ENCODE peak calls at places on chromosomes 11 and 22, in four cellular contexts. One of them, this sample, is unnamed. For H3K4me1, the result is how much of the 10 kb centered on the place peaks cover.

GRCh38 chr22:21866821-21867527 is 471 bp downstream of the MAPK1 start:
- DNase-seq in psoas muscle: no peak
- DNase-seq in pancreas: peak
- DNase-seq in CD4-positive, CD25-positive, alpha-beta regulatory T cell: no peak
- DNase-seq in this sample: peak

GRCh38 chr11:2588809-2589537 is 110.8 kb downstream of the KCNQ1OT1 start:
- DNase-seq in psoas muscle: peak
- DNase-seq in pancreas: no peak
- DNase-seq in CD4-positive, CD25-positive, alpha-beta regulatory T cell: no peak
- DNase-seq in this sample: no peak

GRCh38 chr11:119512373-119512772 is 89.4 kb upstream of the THY1 start:
- DNase-seq in psoas muscle: no peak
- DNase-seq in pancreas: no peak
- DNase-seq in CD4-positive, CD25-positive, alpha-beta regulatory T cell: no peak
- DNase-seq in this sample: no peak

GRCh38 chr11:702731-703461 is 3.1 kb upstream of the EPS8L2 start:
- DNase-seq in psoas muscle: no peak
- DNase-seq in pancreas: peak
- DNase-seq in CD4-positive, CD25-positive, alpha-beta regulatory T cell: no peak
- DNase-seq in this sample: no peak

GRCh38 chr11:134527382-134528243 is 115.6 kb upstream of the B3GAT1 start:
- DNase-seq in psoas muscle: no peak
- DNase-seq in pancreas: no peak
- DNase-seq in CD4-positive, CD25-positive, alpha-beta regulatory T cell: no peak
- DNase-seq in this sample: no peak

GRCh38 chr11:62575837-62576236 is 2.1 kb upstream of the EEF1G start:
- DNase-seq in psoas muscle: peak
- DNase-seq in pancreas: no peak
- DNase-seq in CD4-positive, CD25-positive, alpha-beta regulatory T cell: no peak
- DNase-seq in this sample: no peak

GRCh38 chr11:111531156-111531555 is 9.4 kb upstream of the LAYN start:
- DNase-seq in psoas muscle: no peak
- DNase-seq in pancreas: no peak
- DNase-seq in CD4-positive, CD25-positive, alpha-beta regulatory T cell: no peak
- DNase-seq in this sample: no peak

GRCh38 chr11:69812256-69812655 is 7.0 kb downstream of the FGF3 start:
- DNase-seq in psoas muscle: no peak
- DNase-seq in pancreas: no peak
- DNase-seq in CD4-positive, CD25-positive, alpha-beta regulatory T cell: no peak
- DNase-seq in this sample: no peak

GRCh38 chr11:110349109-110349996 is 52.9 kb upstream of the RDX start:
- DNase-seq in psoas muscle: no peak
- DNase-seq in pancreas: no peak
- DNase-seq in CD4-positive, CD25-positive, alpha-beta regulatory T cell: no peak
- DNase-seq in this sample: peak

GRCh38 chr11:22244986-22245592 is 52.2 kb downstream of the ANO5 start:
- DNase-seq in psoas muscle: peak
- DNase-seq in pancreas: peak
- DNase-seq in CD4-positive, CD25-positive, alpha-beta regulatory T cell: no peak
- DNase-seq in this sample: peak

GRCh38 chr22:45762545-45763235 is 91.1 kb downstream of the ATXN10 start:
- DNase-seq in psoas muscle: no peak
- DNase-seq in pancreas: no peak
- DNase-seq in CD4-positive, CD25-positive, alpha-beta regulatory T cell: no peak
- DNase-seq in this sample: no peak

GRCh38 chr11:18312663-18313420 is 9.1 kb downstream of the HPS5 start:
- DNase-seq in psoas muscle: no peak
- DNase-seq in pancreas: no peak
- DNase-seq in CD4-positive, CD25-positive, alpha-beta regulatory T cell: no peak
- DNase-seq in this sample: no peak

GRCh38 chr11:132263231-132263630 is 892.8 kb downstream of the NTM start:
- DNase-seq in psoas muscle: no peak
- DNase-seq in pancreas: no peak
- DNase-seq in CD4-positive, CD25-positive, alpha-beta regulatory T cell: no peak
- DNase-seq in this sample: no peak

GRCh38 chr11:5366856-5367255 is 15.5 kb downstream of the OR51B6 start:
- DNase-seq in psoas muscle: no peak
- DNase-seq in pancreas: no peak
- DNase-seq in CD4-positive, CD25-positive, alpha-beta regulatory T cell: no peak
- DNase-seq in this sample: no peak

GRCh38 chr11:5369793-5370192 is 13.8 kb upstream of the OR51M1 start:
- DNase-seq in psoas muscle: no peak
- DNase-seq in pancreas: no peak
- DNase-seq in CD4-positive, CD25-positive, alpha-beta regulatory T cell: no peak
- DNase-seq in this sample: peak

GRCh38 chr11:5368502-5369043 is 15.0 kb upstream of the OR51M1 start:
- DNase-seq in psoas muscle: no peak
- DNase-seq in pancreas: no peak
- DNase-seq in CD4-positive, CD25-positive, alpha-beta regulatory T cell: no peak
- DNase-seq in this sample: no peak

GRCh38 chr11:5364214-5364613 is 12.9 kb downstream of the OR51B6 start:
- DNase-seq in psoas muscle: no peak
- DNase-seq in pancreas: no peak
- DNase-seq in CD4-positive, CD25-positive, alpha-beta regulatory T cell: no peak
- DNase-seq in this sample: peak

GRCh38 chr11:5367461-5368074 is 16.0 kb upstream of the OR51M1 start:
- DNase-seq in psoas muscle: no peak
- DNase-seq in pancreas: no peak
- DNase-seq in CD4-positive, CD25-positive, alpha-beta regulatory T cell: no peak
- DNase-seq in this sample: no peak
- H3K4me3 ChIP-seq in psoas muscle: no peak
- H3K4me3 ChIP-seq in pancreas: no peak
- H3K4me3 ChIP-seq in CD4-positive, CD25-positive, alpha-beta regulatory T cell: no peak
- H3K4me3 ChIP-seq in this sample: no peak

GRCh38 chr22:42994276-42994916 is 20.6 kb downstream of the PACSIN2 start:
- DNase-seq in psoas muscle: no peak
- DNase-seq in pancreas: no peak
- DNase-seq in CD4-positive, CD25-positive, alpha-beta regulatory T cell: no peak
- DNase-seq in this sample: no peak

GRCh38 chr22:42992886-42993479 is 22.0 kb downstream of the PACSIN2 start:
- DNase-seq in psoas muscle: no peak
- DNase-seq in pancreas: no peak
- DNase-seq in CD4-positive, CD25-positive, alpha-beta regulatory T cell: no peak
- DNase-seq in this sample: no peak

GRCh38 chr22:42996646-42997365 is 18.1 kb downstream of the PACSIN2 start:
- DNase-seq in psoas muscle: no peak
- DNase-seq in pancreas: peak
- DNase-seq in CD4-positive, CD25-positive, alpha-beta regulatory T cell: no peak
- DNase-seq in this sample: peak

GRCh38 chr22:42993651-42994275 is 21.2 kb downstream of the PACSIN2 start:
- DNase-seq in psoas muscle: no peak
- DNase-seq in pancreas: no peak
- DNase-seq in CD4-positive, CD25-positive, alpha-beta regulatory T cell: no peak
- DNase-seq in this sample: peak

GRCh38 chr22:42994917-42995562 is 19.9 kb downstream of the PACSIN2 start:
- DNase-seq in psoas muscle: peak
- DNase-seq in pancreas: peak
- DNase-seq in CD4-positive, CD25-positive, alpha-beta regulatory T cell: no peak
- DNase-seq in this sample: peak
- H3K4me1 ChIP-seq in psoas muscle: half or more
- H3K4me1 ChIP-seq in pancreas: half or more
- H3K4me1 ChIP-seq in CD4-positive, CD25-positive, alpha-beta regulatory T cell: under half
- H3K4me1 ChIP-seq in this sample: under half

DNA sequence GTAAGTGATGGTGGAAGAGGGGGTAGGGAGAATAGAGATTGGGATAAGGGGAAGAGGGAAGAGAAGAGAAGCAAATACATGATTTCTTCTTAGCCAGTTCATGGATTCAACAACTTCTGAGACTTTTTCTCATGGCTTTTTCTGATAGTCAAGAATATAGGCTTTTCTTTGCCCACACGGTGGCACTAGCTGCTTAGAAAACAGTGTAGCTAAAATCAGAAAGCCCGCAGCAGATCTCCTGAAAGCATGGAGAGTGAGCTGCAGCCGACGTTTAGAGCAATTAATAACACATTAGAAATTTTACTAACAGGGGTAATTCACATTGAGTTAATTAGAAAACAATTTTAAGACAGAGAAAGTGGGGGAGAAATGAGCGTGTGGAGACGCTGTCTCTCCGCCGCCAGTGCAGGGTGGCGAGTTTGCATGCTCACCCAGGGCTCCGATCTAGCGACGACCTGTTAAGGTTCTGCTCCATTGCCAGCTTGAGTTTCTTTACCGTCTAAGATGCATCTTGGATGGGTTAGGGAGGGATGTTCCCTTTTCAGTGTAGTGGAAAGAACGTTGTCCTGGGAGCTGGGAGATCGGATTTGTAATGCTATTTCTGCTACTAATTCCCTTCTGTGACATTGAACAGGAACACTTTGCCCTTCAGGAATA is 3.3 kb upstream of the RAG1 start:
- DNase-seq in psoas muscle: no peak
- DNase-seq in pancreas: peak
- DNase-seq in CD4-positive, CD25-positive, alpha-beta regulatory T cell: no peak
- DNase-seq in this sample: peak
- H3K4me3 ChIP-seq in psoas muscle: peak
- H3K4me3 ChIP-seq in pancreas: peak
- H3K4me3 ChIP-seq in CD4-positive, CD25-positive, alpha-beta regulatory T cell: no peak
- H3K4me3 ChIP-seq in this sample: peak

DNA sequence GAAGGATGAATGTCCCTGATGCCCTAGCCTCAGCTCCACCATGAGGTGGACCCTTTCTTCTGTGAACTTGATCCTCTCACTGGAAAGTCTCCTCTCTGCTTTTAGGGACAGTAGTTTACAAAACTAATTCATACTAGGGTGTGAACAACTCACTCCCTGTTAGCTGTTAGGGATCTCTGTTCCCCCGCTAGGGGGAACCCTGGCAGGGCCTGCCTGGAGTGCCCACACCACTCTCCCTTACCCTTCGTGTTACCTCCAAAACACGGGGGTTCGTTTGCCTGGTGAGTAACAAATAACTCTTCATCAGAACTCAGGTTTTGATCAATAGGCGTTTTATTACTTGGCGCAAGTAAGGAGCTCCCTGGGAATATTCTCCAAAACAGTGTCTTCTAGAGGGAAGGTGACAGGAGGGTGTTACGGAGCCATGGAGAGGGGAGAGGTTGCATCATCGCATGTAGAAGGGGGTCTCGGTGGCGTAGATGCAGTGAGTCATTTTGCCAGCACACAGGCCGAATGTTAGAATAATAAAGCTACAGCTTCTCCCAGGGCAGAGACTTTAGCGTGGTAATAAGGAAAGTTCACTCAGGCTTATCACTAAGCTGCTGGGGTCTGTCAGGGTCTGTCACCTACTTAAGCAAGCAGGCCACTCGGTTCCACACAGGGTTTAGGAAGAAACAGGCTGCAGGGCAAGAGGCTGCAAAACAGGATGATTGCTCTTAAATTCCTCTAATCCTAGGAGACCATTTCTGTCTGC is 45.8 kb downstream of the C11orf96 start:
- DNase-seq in psoas muscle: no peak
- DNase-seq in pancreas: no peak
- DNase-seq in CD4-positive, CD25-positive, alpha-beta regulatory T cell: no peak
- DNase-seq in this sample: peak
- H3K4me1 ChIP-seq in psoas muscle: under half
- H3K4me1 ChIP-seq in pancreas: under half
- H3K4me1 ChIP-seq in CD4-positive, CD25-positive, alpha-beta regulatory T cell: under half
- H3K4me1 ChIP-seq in this sample: under half